ENCODE peak calls at places on chromosomes 16 and 17, in nine cellular contexts. V is NCI-H1092 treated with DMSO at 0.1 percent for 48 hours; L is activated CD4-positive, alpha-beta T cell treated with anti-CD3 and anti-CD28 coated beads for 4 hours; Z is NCI-H1436 treated with DMSO at 0.1 percent for 48 hours; D is PC-3; X is GM12892; F is NCI-H510A; K is activated gamma-delta T cell treated with anti-CD3 and anti-CD28 coated beads, Interleukin-2, amount 50 U/mL, for 16 hours; A is NCI-H446 treated with DMSO at 0.1 percent for 48 hours. J is an unnamed sample.

GRCh38 chr17:47843391-47843730 is 2.3 kb upstream of the SCRN2 start:
- DNase-seq in V (no peak), L (no peak), Z (no peak), D (no peak), X (no peak), F (no peak), K (no peak), A (no peak), J (no peak)

GRCh38 chr17:50271173-50271750 is 3.0 kb upstream of the TMEM92 start:
- DNase-seq in V (no peak), L (no peak), Z (no peak), D (no peak), X (peak; percentile 8), F (no peak), K (no peak), A (no peak), J (no peak)

GRCh38 chr17:78250891-78251772 is 19.7 kb downstream of the TMEM235 start:
- DNase-seq in V (peak; percentile 80), L (peak; percentile 85), Z (peak; percentile 67), D (peak; percentile 94), X (peak; percentile 97), F (peak; percentile 77), K (peak; percentile 71), A (peak; percentile 74), J (peak; percentile 89)

GRCh38 chr16:22008215-22009142 is 568 bp downstream of the MOSMO start:
- DNase-seq in V (peak; percentile 15), L (no peak), Z (no peak), D (no peak), X (peak; percentile 46), F (no peak), K (no peak), A (no peak), J (no peak)

GRCh38 chr17:68057531-68057952 is 22.0 kb downstream of the KPNA2 start:
- DNase-seq in V (no peak), L (peak; percentile 28), Z (no peak), D (peak; percentile 61), X (no peak), F (no peak), K (no peak), A (no peak), J (no peak)

GRCh38 chr17:82490512-82491195 is 28.9 kb upstream of the FOXK2 start:
- DNase-seq in V (no peak), L (no peak), Z (no peak), D (no peak), X (no peak), F (peak; percentile 67), K (no peak), A (no peak), J (no peak)

GRCh38 chr16:75272097-75272548 is 20.7 kb upstream of the BCAR1 start:
- DNase-seq in V (no peak), L (no peak), Z (no peak), D (no peak), X (no peak), F (no peak), K (no peak), A (no peak), J (no peak)

GRCh38 chr16:87560428-87561199 is 41.7 kb upstream of the JPH3 start:
- DNase-seq in V (no peak), L (no peak), Z (no peak), D (peak; percentile 65), X (no peak), F (no peak), K (no peak), A (no peak), J (no peak)

GRCh38 chr17:63966646-63967265 is 6.0 kb downstream of the SCN4A start:
- DNase-seq in V (no peak), L (no peak), Z (no peak), D (no peak), X (no peak), F (no peak), K (peak; percentile 39), A (no peak), J (no peak)

GRCh38 chr17:7380321-7380720 is 568 bp upstream of the TNK1 start:
- DNase-seq in V (peak; percentile 2), L (no peak), Z (no peak), D (peak; percentile 11), X (no peak), F (no peak), K (no peak), A (peak; percentile 50), J (no peak)

GRCh38 chr17:2222901-2223616 is 80.5 kb downstream of the SMG6 start:
- DNase-seq in V (no peak), L (peak; percentile 41), Z (no peak), D (no peak), X (no peak), F (no peak), K (peak; percentile 59), A (no peak), J (peak; percentile 27)

GRCh38 chr17:6465206-6466003 is 21.1 kb downstream of the PIMREG start:
- DNase-seq in V (no peak), L (no peak), Z (no peak), D (no peak), X (no peak), F (no peak), K (no peak), A (no peak), J (no peak)

GRCh38 chr16:10031473-10031872 is 150.8 kb downstream of the GRIN2A start:
- DNase-seq in V (no peak), L (no peak), Z (no peak), D (peak; percentile 4), X (no peak), F (no peak), K (no peak), A (no peak), J (no peak)

GRCh38 chr17:48555183-48555615 is 10.3 kb upstream of the HOXB2 start:
- DNase-seq in V (peak; percentile 96), L (no peak), Z (peak; percentile 76), D (peak; percentile 72), X (no peak), F (peak; percentile 71), K (no peak), A (peak; percentile 48), J (peak; percentile 23)

GRCh38 chr17:38449364-38449763 is 21.1 kb downstream of the ARHGAP23 start:
- DNase-seq in V (no peak), L (no peak), Z (no peak), D (no peak), X (no peak), F (no peak), K (no peak), A (no peak), J (no peak)

GRCh38 chr16:4893103-4893862 is 43.7 kb downstream of the PPL start:
- DNase-seq in V (no peak), L (no peak), Z (no peak), D (no peak), X (no peak), F (no peak), K (no peak), A (no peak), J (no peak)

GRCh38 chr16:50839920-50840729 is 98.2 kb downstream of the CYLD start:
- DNase-seq in V (no peak), L (no peak), Z (no peak), D (no peak), X (no peak), F (no peak), K (no peak), A (no peak), J (no peak)

GRCh38 chr17:83193336-83194188 is 114.2 kb downstream of the METRNL start:
- DNase-seq in V (no peak), L (no peak), Z (no peak), D (peak; percentile 66), X (no peak), F (no peak), K (no peak), A (no peak), J (no peak)

GRCh38 chr17:77666881-77667395 is 291.6 kb upstream of the TNRC6C start:
- DNase-seq in V (no peak), L (peak; percentile 34), Z (no peak), D (no peak), X (no peak), F (no peak), K (peak; percentile 48), A (no peak), J (no peak)

GRCh38 chr17:30256756-30257506 is 21.4 kb upstream of the SLC6A4 start:
- DNase-seq in V (no peak), L (no peak), Z (no peak), D (no peak), X (no peak), F (no peak), K (no peak), A (no peak), J (no peak)

GRCh38 chr17:82149401-82150099 is 51.5 kb upstream of the FASN start:
- DNase-seq in V (no peak), L (no peak), Z (no peak), D (no peak), X (no peak), F (no peak), K (no peak), A (no peak), J (no peak)

GRCh38 chr16:85612801-85613608 is at the start of gene GSE1:
- DNase-seq in V (peak; percentile 94), L (peak; percentile 55), Z (peak; percentile 61), D (peak; percentile 92), X (peak; percentile 91), F (peak; percentile 97), K (peak; percentile 50), A (peak; percentile 73), J (peak; percentile 46)

GRCh38 chr17:66841744-66842143 is 6.8 kb downstream of the CACNG5 start:
- DNase-seq in V (no peak), L (no peak), Z (no peak), D (no peak), X (no peak), F (no peak), K (no peak), A (no peak), J (no peak)

GRCh38 chr16:25009822-25010221 is 5.3 kb downstream of the ARHGAP17 start:
- DNase-seq in V (no peak), L (no peak), Z (no peak), D (no peak), X (no peak), F (no peak), K (no peak), A (no peak), J (no peak)

GRCh38 chr17:60445144-60445543 is 22.9 kb downstream of the CHCT1 start:
- DNase-seq in V (no peak), L (no peak), Z (no peak), D (no peak), X (no peak), F (no peak), K (no peak), A (no peak), J (no peak)

GRCh38 chr17:38877130-38877851 is 7.4 kb downstream of the LASP1 start:
- DNase-seq in V (no peak), L (no peak), Z (peak; percentile 48), D (no peak), X (no peak), F (no peak), K (no peak), A (no peak), J (no peak)

GRCh38 chr16:84341533-84342295 is 26.6 kb upstream of the ATP2C2 start:
- DNase-seq in V (no peak), L (no peak), Z (no peak), D (no peak), X (no peak), F (no peak), K (no peak), A (no peak), J (no peak)

GRCh38 chr17:16304832-16305231 is 48.4 kb downstream of the CENPV start:
- DNase-seq in V (peak; percentile 3), L (no peak), Z (no peak), D (peak; percentile 58), X (no peak), F (peak; percentile 21), K (no peak), A (no peak), J (no peak)

GRCh38 chr17:45306094-45306493 is 10.7 kb downstream of the MAP3K14 start:
- DNase-seq in V (no peak), L (no peak), Z (no peak), D (no peak), X (no peak), F (no peak), K (no peak), A (no peak), J (no peak)

GRCh38 chr17:29590261-29590978 is 972 bp upstream of the GIT1 start:
- DNase-seq in V (peak; percentile 80), L (no peak), Z (peak; percentile 53), D (no peak), X (no peak), F (no peak), K (no peak), A (peak; percentile 25), J (peak; percentile 34)

GRCh38 chr17:6471531-6472465 is 27.5 kb downstream of the PIMREG start:
- DNase-seq in V (no peak), L (no peak), Z (no peak), D (peak; percentile 63), X (no peak), F (no peak), K (no peak), A (no peak), J (peak; percentile 64)